ENCODE peak calls at places on chromosome 18, in nine cellular contexts. Z is activated naive CD4-positive, alpha-beta T cell treated with Interleukin-2 at 50 U/mL for 16 hours; J is effector memory CD4-positive, alpha-beta T cell; B is T-helper 1 cell; S is B cell; W is NCI-H1694 treated with DMSO at 0.1 percent for 48 hours; G is H54; F is activated CD8-positive, alpha-beta memory T cell treated with anti-CD3 and anti-CD28 coated beads for 24 hours; V is H4. R is an unnamed sample.

GRCh38 chr18:75544051-75544481 is 116.6 kb upstream of the SMIM21 start:
- DNase-seq in G (no peak), J (no peak), W (no peak), B (no peak), V (peak; percentile 20), Z (no peak), F (no peak), S (no peak), R (no peak)

GRCh38 chr18:53850918-53851317 is 373.6 kb downstream of the MBD2 start:
- DNase-seq in J (no peak), W (no peak), S (no peak), B (no peak), F (no peak), Z (no peak), G (no peak), V (no peak), R (no peak)

GRCh38 chr18:45783097-45784075 is 42.1 kb upstream of the SIGLEC15 start:
- DNase-seq in F (no peak), V (no peak), J (no peak), G (no peak), S (no peak), B (no peak), Z (no peak), W (no peak), R (no peak)

GRCh38 chr18:78984941-78985784 is 5.5 kb downstream of the SALL3 start:
- DNase-seq in J (no peak), V (peak; percentile 26), S (no peak), F (no peak), Z (no peak), W (no peak), B (no peak), G (no peak), R (no peak)

GRCh38 chr18:47754311-47755101 is 176.0 kb downstream of the SMAD2 start:
- DNase-seq in G (peak; percentile 59), B (no peak), Z (peak; percentile 58), V (peak; percentile 43), J (no peak), F (peak; percentile 76), W (peak; percentile 18), S (peak; percentile 30), R (no peak)

GRCh38 chr18:49561377-49562193 is at the start of gene LIPG:
- DNase-seq in F (peak; percentile 68), B (no peak), J (peak; percentile 10), V (no peak), S (peak; percentile 31), G (no peak), Z (peak; percentile 49), W (peak; percentile 22), R (no peak)

GRCh38 chr18:76953186-76953982 is 131.0 kb downstream of the ZNF236 start:
- DNase-seq in B (no peak), G (no peak), Z (no peak), S (no peak), J (no peak), V (no peak), F (peak; percentile 38), W (no peak), R (no peak)

GRCh38 chr18:76491436-76491800 is 3.6 kb downstream of the ZNF516 start:
- DNase-seq in J (peak; percentile 34), B (no peak), Z (peak; percentile 54), F (no peak), S (peak; percentile 86), G (no peak), V (peak; percentile 62), W (no peak), R (peak; percentile 42)

GRCh38 chr18:42052137-42052708 is 97.2 kb downstream of the PIK3C3 start:
- DNase-seq in B (no peak), F (no peak), V (peak; percentile 8), W (peak; percentile 23), J (no peak), G (no peak), S (no peak), Z (no peak), R (no peak)

GRCh38 chr18:22185298-22185697 is 15.9 kb downstream of the GATA6 start:
- DNase-seq in Z (no peak), G (no peak), J (no peak), W (no peak), S (no peak), F (no peak), V (no peak), B (no peak), R (no peak)

GRCh38 chr18:26710460-26711096 is 154.9 kb downstream of the AQP4 start:
- DNase-seq in W (no peak), Z (no peak), J (no peak), G (no peak), V (peak; percentile 26), B (no peak), S (no peak), F (no peak), R (no peak)

GRCh38 chr18:79529991-79530390 is 134.3 kb downstream of the NFATC1 start:
- DNase-seq in W (no peak), G (no peak), Z (no peak), S (no peak), B (no peak), F (no peak), J (no peak), V (no peak), R (no peak)

GRCh38 chr18:39841133-39842041 is 2113.6 kb upstream of the PIK3C3 start:
- DNase-seq in J (no peak), Z (no peak), B (no peak), G (no peak), F (no peak), W (peak; percentile 55), S (no peak), V (peak; percentile 52), R (no peak)

GRCh38 chr18:57811477-57812125 is 8.5 kb upstream of the ATP8B1 start:
- DNase-seq in S (no peak), G (no peak), V (no peak), B (no peak), W (no peak), J (no peak), F (peak; percentile 7), Z (no peak), R (no peak)

GRCh38 chr18:78041218-78041617 is 791.6 kb downstream of the GALR1 start:
- DNase-seq in G (no peak), F (no peak), W (no peak), B (no peak), Z (no peak), S (no peak), V (no peak), J (no peak), R (no peak)

GRCh38 chr18:74596959-74597661 is 560 bp upstream of the ZNF407 start:
- DNase-seq in G (no peak), F (peak; percentile 90), V (no peak), B (peak; percentile 54), Z (peak; percentile 74), J (peak; percentile 43), S (peak; percentile 78), W (peak; percentile 64), R (peak; percentile 51)

GRCh38 chr18:62693659-62694058 is 21.7 kb upstream of the PHLPP1 start:
- DNase-seq in F (no peak), B (no peak), S (no peak), V (no peak), W (no peak), J (no peak), G (no peak), Z (no peak), R (no peak)

GRCh38 chr18:40866013-40866644 is 1088.9 kb upstream of the PIK3C3 start:
- DNase-seq in V (peak; percentile 22), Z (no peak), J (no peak), S (no peak), W (no peak), F (no peak), G (no peak), B (no peak), R (no peak)

R was measured in T-helper 22 cell.